ENCODE peak calls at places on chromosomes 7 and 10, in seven cellular contexts. V is posterior cingulate gyrus, M is right lobe of liver, F is NB4, U is memory B cell, D is AG08395, G is PC-9. A is an unnamed sample.

GRCh38 chr7:27188666-27189559 is 3.9 kb upstream of the HOXA11 start:
- DNase-seq in G (no peak), U (no peak), V (no peak), M (peak; percentile 37), D (no peak), F (peak; percentile 91), A (peak; percentile 70)

GRCh38 chr7:6564091-6564770 is 13.0 kb upstream of the GRID2IP start:
- DNase-seq in D (no peak), U (no peak), V (no peak), F (no peak), G (no peak), M (no peak), A (no peak)

GRCh38 chr7:35588647-35589046 is 106.3 kb downstream of the HERPUD2 start:
- DNase-seq in D (no peak), G (no peak), V (no peak), U (no peak), M (no peak), F (no peak), A (no peak)

GRCh38 chr7:101804642-101805401 is 12.6 kb upstream of the CUX1 start:
- DNase-seq in D (no peak), F (no peak), U (peak; percentile 21), V (no peak), G (no peak), M (no peak), A (no peak)

GRCh38 chr7:131591674-131592328 is 35.4 kb upstream of the PODXL start:
- DNase-seq in F (no peak), D (no peak), M (no peak), U (no peak), G (no peak), V (no peak), A (no peak)

GRCh38 chr7:137040745-137041144 is 172.3 kb downstream of the CHRM2 start:
- DNase-seq in M (no peak), D (no peak), F (no peak), G (no peak), V (no peak), U (no peak), A (no peak)

GRCh38 chr7:141975806-141976523 is 2.4 kb upstream of the TAS2R38 start:
- DNase-seq in U (peak; percentile 20), D (peak; percentile 2), F (peak; percentile 86), M (peak; percentile 80), V (peak; percentile 76), G (peak; percentile 44), A (no peak)

GRCh38 chr7:64686493-64687184 is 20.7 kb downstream of the ZNF107 start:
- DNase-seq in M (no peak), V (no peak), U (peak; percentile 27), G (peak; percentile 68), D (no peak), F (peak; percentile 96), A (no peak)

GRCh38 chr10:44437837-44438752 is 53.2 kb upstream of the CXCL12 start:
- DNase-seq in V (no peak), M (no peak), F (no peak), G (no peak), D (no peak), U (no peak), A (no peak)

GRCh38 chr7:68041559-68041958 is 1044.9 kb downstream of the TYW1 start:
- DNase-seq in G (no peak), V (no peak), D (peak; percentile 9), U (no peak), M (no peak), F (no peak), A (no peak)

GRCh38 chr7:12130664-12131063 is 80.4 kb upstream of the TMEM106B start:
- DNase-seq in M (no peak), D (no peak), G (peak; percentile 76), V (no peak), U (no peak), F (peak; percentile 8), A (no peak)

GRCh38 chr7:91168766-91169518 is 95.3 kb upstream of the FZD1 start:
- DNase-seq in G (no peak), D (peak; percentile 21), U (no peak), V (no peak), M (no peak), F (no peak), A (no peak)

GRCh38 chr7:129792721-129793120 is 160.0 kb downstream of the UBE2H start:
- DNase-seq in V (no peak), U (no peak), M (no peak), F (no peak), D (no peak), G (no peak), A (no peak)

GRCh38 chr10:133324198-133324792 is 12.4 kb downstream of the CALY start:
- DNase-seq in D (no peak), G (peak; percentile 53), M (peak; percentile 72), V (no peak), F (peak; percentile 51), U (no peak), A (no peak)

GRCh38 chr10:25627606-25628005 is 306.4 kb upstream of the MYO3A start:
- DNase-seq in F (no peak), G (no peak), D (no peak), V (no peak), U (no peak), M (no peak), A (no peak)

GRCh38 chr7:47285860-47286491 is 295.9 kb downstream of the TNS3 start:
- DNase-seq in V (no peak), G (no peak), U (no peak), M (no peak), D (peak; percentile 83), F (no peak), A (no peak)

GRCh38 chr7:1839701-1840100 is 169.6 kb downstream of the ELFN1 start:
- DNase-seq in G (no peak), M (peak; percentile 44), U (no peak), F (no peak), V (peak; percentile 8), D (no peak), A (no peak)

GRCh38 chr10:131000737-131001136 is 310.8 kb downstream of the TCERG1L start:
- DNase-seq in U (no peak), M (no peak), D (no peak), V (no peak), F (peak; percentile 16), G (no peak), A (no peak)

GRCh38 chr7:35581564-35581963 is 113.4 kb downstream of the HERPUD2 start:
- DNase-seq in G (no peak), M (no peak), U (no peak), V (no peak), D (no peak), F (no peak), A (no peak)

GRCh38 chr7:5425507-5426225 is 2.0 kb upstream of the TNRC18 start:
- DNase-seq in G (peak; percentile 71), M (peak; percentile 79), F (peak; percentile 94), U (peak; percentile 37), V (peak; percentile 69), D (no peak), A (no peak)

GRCh38 chr10:69780070-69780469 is 21.6 kb upstream of the COL13A1 start:
- DNase-seq in G (no peak), F (no peak), M (no peak), V (no peak), D (no peak), U (no peak), A (no peak)

GRCh38 chr7:135317676-135318326 is 84.2 kb downstream of the STRA8 start:
- DNase-seq in M (no peak), G (peak; percentile 24), V (no peak), F (no peak), U (no peak), D (no peak), A (no peak)

GRCh38 chr10:67815571-67816059 is 22.4 kb downstream of the DNAJC12 start:
- DNase-seq in U (no peak), F (no peak), M (no peak), V (no peak), G (no peak), D (no peak), A (no peak)

GRCh38 chr10:31069411-31069810 is 37.7 kb upstream of the ZNF438 start:
- DNase-seq in F (no peak), M (no peak), U (no peak), D (no peak), V (no peak), G (no peak), A (no peak)

GRCh38 chr10:4017336-4017735 is 232.3 kb upstream of the KLF6 start:
- DNase-seq in F (no peak), M (no peak), U (no peak), D (no peak), V (no peak), G (no peak), A (no peak)

GRCh38 chr10:120824864-120825263 is 26.3 kb upstream of the WDR11 start:
- DNase-seq in U (no peak), F (peak; percentile 52), M (no peak), V (peak; percentile 24), D (no peak), G (no peak), A (no peak)

GRCh38 chr7:129741743-129742213 is 130.3 kb downstream of the NRF1 start:
- DNase-seq in M (no peak), V (peak; percentile 21), F (peak; percentile 24), G (no peak), U (no peak), D (no peak), A (no peak)

GRCh38 chr10:116905845-116906210 is 56.5 kb downstream of the ENO4 start:
- DNase-seq in F (no peak), V (no peak), D (no peak), G (no peak), U (no peak), M (no peak), A (no peak)

GRCh38 chr7:88191911-88192310 is 27.9 kb downstream of the SRI start:
- DNase-seq in F (no peak), M (no peak), V (no peak), D (no peak), G (no peak), U (no peak), A (no peak)

GRCh38 chr10:103493911-103494877 is 689 bp downstream of the NEURL1 start:
- DNase-seq in V (peak; percentile 16), G (no peak), U (no peak), M (no peak), F (no peak), D (no peak), A (no peak)

GRCh38 chr10:104824378-104825006 is 183.4 kb downstream of the SORCS3 start:
- DNase-seq in U (no peak), M (no peak), D (peak; percentile 11), G (no peak), F (peak; percentile 65), V (no peak), A (no peak)

GRCh38 chr7:104926905-104927454 is 87.0 kb upstream of the KMT2E start:
- DNase-seq in V (no peak), G (no peak), U (no peak), D (no peak), F (no peak), M (no peak), A (no peak)

GRCh38 chr10:11227103-11227502 is 209.4 kb downstream of the CELF2 start:
- DNase-seq in U (peak; percentile 44), G (no peak), F (no peak), V (no peak), M (no peak), D (no peak), A (no peak)